ENCODE peak calls at places on chromosomes 5 and 9, in ten cellular contexts. L, X, P, N, U, M, D, H, W and Y are unnamed samples. For H3K36me3 and H3K4me1, the result is how much of the 10 kb centered on the place peaks cover.

GRCh38 chr9:134659688-134660131 is 18.1 kb downstream of the COL5A1 start:
- DNase-seq in U (no peak), D (peak), L (no peak), X (peak), W (no peak), M (no peak), P (no peak), N (no peak), H (no peak), Y (no peak)

GRCh38 chr9:114652776-114653555 is 4.6 kb downstream of the TEX53 start:
- DNase-seq in N (peak), U (no peak), W (no peak), L (peak), M (no peak), H (no peak), D (peak), P (peak), X (no peak), Y (no peak)

GRCh38 chr5:12947379-12947778 is 997.1 kb downstream of the DNAH5 start:
- DNase-seq in M (no peak), D (no peak), X (no peak), L (no peak), H (no peak), W (no peak), U (no peak), P (no peak), N (no peak), Y (no peak)

GRCh38 chr5:159883522-159883950 is 32.7 kb upstream of the ADRA1B start:
- DNase-seq in H (no peak), W (no peak), U (no peak), L (peak), D (peak), X (no peak), M (no peak), N (peak), P (peak), Y (no peak)

GRCh38 chr9:37997636-37998374 is 71.2 kb downstream of the SHB start:
- DNase-seq in U (no peak), L (no peak), X (peak), P (no peak), D (no peak), N (peak), M (no peak), W (no peak), H (no peak), Y (no peak)

GRCh38 chr5:132054031-132054696 is 6.3 kb upstream of the IL3 start:
- DNase-seq in P (no peak), D (no peak), X (peak), L (no peak), U (no peak), H (no peak), W (no peak), N (no peak), M (no peak), Y (peak)

GRCh38 chr5:162096448-162096847 is 28.9 kb downstream of the GABRG2 start:
- DNase-seq in H (no peak), W (no peak), M (no peak), N (no peak), D (no peak), L (no peak), U (no peak), P (no peak), X (no peak), Y (no peak)

GRCh38 chr5:39716532-39716971 is 291.8 kb upstream of the DAB2 start:
- DNase-seq in D (peak), X (no peak), H (peak), N (peak), U (peak), M (no peak), W (peak), L (peak), P (peak), Y (no peak)

GRCh38 chr9:114035221-114035844 is 42.8 kb downstream of the AMBP start:
- DNase-seq in N (no peak), L (no peak), P (no peak), U (no peak), W (no peak), H (no peak), D (no peak), X (no peak), M (no peak), Y (no peak)

GRCh38 chr9:36191290-36191645 is 547 bp downstream of the CLTA start:
- DNase-seq in W (no peak), L (no peak), X (no peak), U (peak), P (peak), N (peak), D (peak), M (peak), H (peak), Y (no peak)

GRCh38 chr5:13739462-13739861 is 205.0 kb downstream of the DNAH5 start:
- DNase-seq in U (no peak), L (no peak), P (no peak), H (no peak), W (no peak), M (no peak), X (no peak), N (no peak), D (no peak), Y (no peak)

GRCh38 chr5:34941936-34942335 is 12.6 kb downstream of the DNAJC21 start:
- DNase-seq in N (no peak), D (no peak), P (no peak), X (no peak), H (no peak), L (no peak), M (no peak), U (no peak), W (no peak), Y (no peak)
- H3K36me3 ChIP-seq in N (half or more), D (half or more), P (half or more), X (under half), H (under half), L (under half), M (under half), U (under half), W (half or more), Y (under half)

DNA sequence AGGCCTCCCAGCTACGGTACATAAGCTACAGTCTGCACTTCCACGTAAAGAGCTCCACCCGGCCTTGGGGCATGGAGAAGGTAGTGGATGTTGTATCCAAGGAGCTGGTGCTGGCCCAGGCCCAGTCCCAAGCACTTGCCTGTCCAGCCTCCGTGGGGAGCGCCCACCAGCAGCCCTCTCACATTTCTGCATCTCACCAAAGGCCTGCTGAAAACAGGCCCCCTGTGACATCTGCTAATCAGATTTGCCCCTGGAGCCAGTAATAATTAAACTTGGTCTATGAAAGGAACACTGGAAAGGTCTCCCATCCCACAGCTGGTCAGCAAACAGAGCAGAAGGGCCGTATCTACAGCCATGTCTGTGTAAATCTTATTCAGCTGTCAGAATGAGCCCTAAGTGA is 100.4 kb downstream of the LHFPL2 start:
- DNase-seq in L (no peak), P (no peak), U (no peak), N (no peak), W (no peak), M (no peak), H (no peak), X (no peak), D (no peak), Y (no peak)
- H3K4me1 ChIP-seq in L (under half), P (half or more), U (under half), N (under half), W (under half), M (under half), H (under half), X (under half), D (half or more), Y (under half)

DNA sequence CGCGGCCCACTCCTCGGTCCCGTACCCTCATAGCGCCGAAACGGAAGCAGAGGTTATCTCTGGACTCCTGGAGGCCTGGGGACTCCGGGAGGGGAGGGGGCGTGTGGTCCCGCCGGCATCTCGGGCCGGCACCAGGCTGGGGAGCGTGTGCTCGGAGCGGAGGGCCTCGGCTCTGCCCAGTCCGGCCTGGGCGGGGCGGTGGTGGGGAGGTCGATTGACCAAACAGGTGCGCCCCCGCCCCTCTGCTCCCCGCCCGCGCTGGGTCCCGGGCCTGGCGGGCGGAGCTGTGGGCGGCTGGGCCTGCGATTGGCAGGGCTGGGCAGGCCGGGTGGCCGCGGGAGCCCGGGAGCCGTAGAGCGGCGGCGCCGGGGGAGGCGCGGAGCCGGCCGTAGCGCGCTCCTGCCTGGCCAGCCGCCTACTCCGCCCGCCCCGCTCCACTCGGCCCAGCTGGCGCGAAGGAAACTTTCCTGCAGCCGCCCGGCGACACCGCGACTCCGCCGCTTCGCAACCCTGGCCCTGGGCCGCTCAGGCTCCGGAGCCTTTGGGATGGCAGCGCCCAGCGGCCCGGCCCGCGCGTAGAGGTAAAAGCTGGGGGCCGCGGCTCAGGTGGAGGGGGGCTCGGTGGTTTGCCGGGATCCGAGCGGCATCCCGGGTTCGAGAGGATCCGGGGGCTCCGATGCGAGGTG is 52.1 kb upstream of the DAB2IP start:
- DNase-seq in W (peak), D (peak), X (peak), P (peak), H (peak), L (peak), M (peak), N (peak), U (peak), Y (peak)
- H3K4me3 ChIP-seq in W (peak), D (peak), X (peak), P (peak), H (peak), L (peak), M (peak), N (peak), U (peak), Y (no peak)

DNA sequence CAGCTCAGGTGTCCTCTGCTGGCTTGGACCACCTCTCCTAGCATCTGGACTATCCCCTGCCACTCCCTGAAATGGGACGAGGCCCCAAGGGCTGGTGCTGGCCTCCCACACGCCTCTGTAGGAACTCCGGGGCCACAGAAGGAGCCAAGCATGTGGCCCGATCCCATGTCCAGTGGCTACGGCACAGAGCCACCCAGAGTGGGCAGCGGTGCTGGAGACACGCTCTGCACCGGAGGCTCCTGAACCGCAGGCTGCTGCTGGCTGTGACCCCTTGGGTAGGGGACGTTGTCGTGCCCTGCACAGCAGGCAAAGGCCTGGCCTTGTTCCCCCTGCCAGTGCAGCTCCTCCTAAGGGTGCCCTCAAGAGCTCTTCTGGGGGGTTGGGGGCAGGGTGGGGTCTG is 6.4 kb upstream of the CARD9 start:
- DNase-seq in D (no peak), H (no peak), P (no peak), W (no peak), L (no peak), U (no peak), X (no peak), M (no peak), N (no peak), Y (no peak)
- H3K36me3 ChIP-seq in D (half or more), H (under half), P (under half), W (half or more), L (half or more), U (under half), X (under half), M (under half), N (half or more), Y (under half)

DNA sequence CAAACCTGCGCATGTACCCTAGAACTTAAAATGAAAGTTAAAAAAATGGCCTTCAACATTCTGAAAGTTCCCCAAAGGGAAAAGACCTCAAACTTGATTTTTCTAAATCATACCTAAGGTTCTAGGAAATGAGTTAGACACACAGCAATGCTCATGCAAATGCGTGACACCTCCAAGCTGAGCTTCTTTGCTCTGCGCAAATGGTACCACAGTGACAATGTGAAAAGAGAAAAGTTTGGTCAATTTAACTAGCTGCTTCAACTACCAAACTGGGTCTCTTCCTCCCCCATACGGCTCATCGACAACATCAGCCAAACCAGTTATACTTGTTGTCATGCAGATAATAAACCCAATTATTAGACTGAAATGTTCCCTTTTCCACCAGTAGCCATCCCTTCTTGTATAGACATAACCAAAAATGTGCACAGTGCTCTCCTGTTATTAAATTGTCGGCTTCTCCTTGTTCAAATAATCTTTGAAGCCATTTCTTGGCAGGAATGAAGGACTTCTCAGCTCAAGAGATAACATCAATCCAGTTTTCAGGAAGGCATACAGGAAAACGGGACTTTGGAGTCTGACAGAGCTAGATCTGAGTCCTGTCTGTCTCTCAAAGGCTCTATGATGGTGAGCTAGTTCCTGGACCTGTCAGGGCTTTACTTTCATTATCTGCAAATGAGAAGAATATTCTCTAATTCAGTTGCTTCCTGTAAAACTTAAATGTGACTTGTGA is 185.6 kb upstream of the NR3C1 start:
- DNase-seq in P (no peak), N (no peak), D (no peak), L (no peak), H (no peak), X (no peak), M (no peak), U (no peak), W (no peak), Y (no peak)
- H3K4me1 ChIP-seq in P (under half), N (under half), D (under half), L (under half), H (under half), X (under half), M (under half), U (under half), W (under half), Y (under half)